ENCODE peak calls at places on chromosomes 12 and 14, in seven cellular contexts. X, G, Q, N, R, U and W are unnamed samples. For H3K4me1 and H3K9me3, the result is how much of the 10 kb centered on the place peaks cover.

GRCh38 chr12:91178139-91178561 is 4.5 kb downstream of the DCN start:
- DNase-seq in X (peak), G (no peak), Q (no peak), N (no peak), R (no peak), U (no peak), W (no peak)

GRCh38 chr12:9759680-9760592 is 765 bp downstream of the CD69 start:
- DNase-seq in X (no peak), G (no peak), Q (no peak), N (no peak), R (no peak), U (no peak), W (no peak)

GRCh38 chr14:85471156-85471555 is 58.8 kb upstream of the FLRT2 start:
- DNase-seq in X (no peak), G (no peak), Q (no peak), N (no peak), R (no peak), U (no peak), W (no peak)

GRCh38 chr12:7602287-7602686 is 63.4 kb downstream of the APOBEC1 start:
- DNase-seq in X (no peak), G (peak), Q (no peak), N (no peak), R (no peak), U (no peak), W (no peak)

GRCh38 chr12:2113501-2113912 is 60.7 kb downstream of the CACNA1C start:
- DNase-seq in X (no peak), G (no peak), Q (peak), N (no peak), R (no peak), U (peak), W (no peak)

GRCh38 chr14:99273724-99274345 is 1.8 kb upstream of the BCL11B start:
- DNase-seq in X (no peak), G (no peak), Q (no peak), N (no peak), R (no peak), U (no peak), W (peak)

GRCh38 chr12:19957578-19957977 is 410.8 kb upstream of the PDE3A start:
- DNase-seq in X (no peak), G (no peak), Q (no peak), N (no peak), R (no peak), U (no peak), W (no peak)

GRCh38 chr12:25189656-25190055 is 5.3 kb downstream of the DNAI7 start:
- DNase-seq in X (no peak), G (no peak), Q (no peak), N (no peak), R (no peak), U (no peak), W (peak)

GRCh38 chr14:100587248-100587762 is at the start of gene BEGAIN:
- DNase-seq in X (peak), G (no peak), Q (no peak), N (no peak), R (no peak), U (no peak), W (no peak)

GRCh38 chr14:96409701-96410100 is 17.8 kb downstream of the AK7 start:
- DNase-seq in X (no peak), G (peak), Q (peak), N (no peak), R (no peak), U (no peak), W (no peak)

GRCh38 chr14:93010543-93011541 is 87.9 kb downstream of the CHGA start:
- DNase-seq in X (no peak), G (no peak), Q (peak), N (no peak), R (no peak), U (no peak), W (no peak)

GRCh38 chr12:1927051-1927680 is 8.7 kb upstream of the CACNA2D4 start:
- DNase-seq in X (no peak), G (no peak), Q (no peak), N (peak), R (no peak), U (no peak), W (no peak)

GRCh38 chr12:28500373-28501024 is 310.2 kb downstream of the CCDC91 start:
- DNase-seq in X (no peak), G (no peak), Q (no peak), N (no peak), R (no peak), U (no peak), W (no peak)

GRCh38 chr12:29771786-29772185 is 12.0 kb downstream of the TMTC1 start:
- DNase-seq in X (no peak), G (no peak), Q (no peak), N (no peak), R (no peak), U (no peak), W (no peak)

GRCh38 chr12:72272731-72273498 is 745 bp downstream of the TRHDE start:
- DNase-seq in X (peak), G (no peak), Q (peak), N (no peak), R (no peak), U (peak), W (no peak)

GRCh38 chr12:91344408-91344807 is 161.8 kb upstream of the DCN start:
- DNase-seq in X (no peak), G (no peak), Q (no peak), N (no peak), R (no peak), U (no peak), W (no peak)

GRCh38 chr14:94322648-94323570 is at the start of gene SERPINA6:
- DNase-seq in X (no peak), G (no peak), Q (peak), N (no peak), R (no peak), U (no peak), W (no peak)

GRCh38 chr12:51678086-51678724 is 87.2 kb downstream of the SCN8A start:
- DNase-seq in X (peak), G (peak), Q (peak), N (no peak), R (no peak), U (no peak), W (peak)

GRCh38 chr14:55782166-55782565 is 202.2 kb downstream of the KTN1 start:
- DNase-seq in X (no peak), G (no peak), Q (no peak), N (no peak), R (no peak), U (no peak), W (no peak)

GRCh38 chr14:55777867-55778266 is 197.9 kb downstream of the KTN1 start:
- DNase-seq in X (no peak), G (no peak), Q (no peak), N (no peak), R (no peak), U (no peak), W (no peak)

GRCh38 chr14:55780156-55780946 is 200.3 kb downstream of the KTN1 start:
- DNase-seq in X (peak), G (no peak), Q (peak), N (no peak), R (no peak), U (no peak), W (peak)

GRCh38 chr14:55781046-55781445 is 201.0 kb downstream of the KTN1 start:
- DNase-seq in X (no peak), G (no peak), Q (no peak), N (no peak), R (no peak), U (no peak), W (no peak)
- H3K4me3 ChIP-seq in X (no peak), G (no peak), Q (no peak), N (no peak), R (no peak), U (no peak), W (no peak)

DNA sequence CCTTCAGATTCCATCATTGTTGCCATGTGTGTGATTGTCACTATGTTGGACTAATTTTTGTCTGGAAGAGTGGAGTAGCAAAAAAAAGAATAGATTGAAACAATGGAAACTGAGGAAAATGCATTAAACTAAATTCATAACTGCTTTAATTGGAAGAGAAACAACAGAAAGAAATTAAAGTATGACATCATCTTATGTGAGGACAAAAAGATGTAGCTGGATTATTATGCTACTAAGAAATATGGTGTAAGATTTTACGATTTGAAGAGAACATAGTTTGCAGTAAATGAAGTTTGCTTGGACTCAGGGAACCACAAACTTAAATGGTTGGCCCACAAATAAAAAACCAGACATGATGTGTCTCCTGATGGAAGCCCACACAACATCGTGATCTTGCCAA is 76.8 kb downstream of the PRKCH start:
- DNase-seq in X (no peak), G (no peak), Q (no peak), N (no peak), R (no peak), U (no peak), W (no peak)
- H3K4me1 ChIP-seq in X (under half), G (under half), Q (under half), N (half or more), R (under half), U (under half), W (under half)

DNA sequence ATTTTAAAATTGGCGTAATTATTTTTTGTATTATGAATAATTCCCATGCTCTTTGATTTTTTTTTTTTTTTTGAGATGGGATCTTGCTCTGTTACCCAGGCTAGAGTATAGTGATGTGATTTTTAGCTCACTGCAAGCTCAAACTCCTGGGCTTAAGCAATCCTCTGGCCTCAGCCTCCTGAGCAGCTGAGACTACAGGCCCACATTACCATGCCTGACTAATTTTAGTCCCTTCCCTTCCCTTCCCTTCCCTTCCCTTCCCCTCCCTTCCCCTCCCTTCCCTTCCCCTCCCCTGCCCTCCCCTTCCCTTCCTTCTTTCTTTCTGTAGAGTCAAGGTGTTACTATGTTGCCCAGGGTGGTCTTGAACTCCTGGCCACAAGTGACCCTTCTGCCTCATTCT is 9.4 kb upstream of the KIF26A start:
- DNase-seq in X (no peak), G (no peak), Q (no peak), N (no peak), R (no peak), U (no peak), W (no peak)
- H3K9me3 ChIP-seq in X (under half), G (under half), Q (under half), N (under half), R (under half), U (under half), W (under half)

GRCh38 chr12:113062502-113063395 is 6.2 kb downstream of the DTX1 start:
- DNase-seq in X (no peak), G (no peak), Q (no peak), N (no peak), R (no peak), U (no peak), W (no peak)
- H3K4me3 ChIP-seq in X (no peak), G (no peak), Q (no peak), N (no peak), R (no peak), U (no peak), W (no peak)

GRCh38 chr12:79547044-79547734 is 143.6 kb downstream of the PAWR start:
- DNase-seq in X (peak), G (peak), Q (peak), N (no peak), R (no peak), U (no peak), W (peak)

GRCh38 chr12:79548525-79548924 is 142.2 kb downstream of the PAWR start:
- DNase-seq in X (no peak), G (no peak), Q (no peak), N (no peak), R (no peak), U (no peak), W (no peak)

GRCh38 chr12:79546461-79547043 is 144.2 kb downstream of the PAWR start:
- DNase-seq in X (no peak), G (no peak), Q (no peak), N (no peak), R (no peak), U (no peak), W (no peak)

GRCh38 chr12:79549531-79550271 is 141.1 kb downstream of the PAWR start:
- DNase-seq in X (peak), G (no peak), Q (no peak), N (no peak), R (no peak), U (no peak), W (no peak)

DNA sequence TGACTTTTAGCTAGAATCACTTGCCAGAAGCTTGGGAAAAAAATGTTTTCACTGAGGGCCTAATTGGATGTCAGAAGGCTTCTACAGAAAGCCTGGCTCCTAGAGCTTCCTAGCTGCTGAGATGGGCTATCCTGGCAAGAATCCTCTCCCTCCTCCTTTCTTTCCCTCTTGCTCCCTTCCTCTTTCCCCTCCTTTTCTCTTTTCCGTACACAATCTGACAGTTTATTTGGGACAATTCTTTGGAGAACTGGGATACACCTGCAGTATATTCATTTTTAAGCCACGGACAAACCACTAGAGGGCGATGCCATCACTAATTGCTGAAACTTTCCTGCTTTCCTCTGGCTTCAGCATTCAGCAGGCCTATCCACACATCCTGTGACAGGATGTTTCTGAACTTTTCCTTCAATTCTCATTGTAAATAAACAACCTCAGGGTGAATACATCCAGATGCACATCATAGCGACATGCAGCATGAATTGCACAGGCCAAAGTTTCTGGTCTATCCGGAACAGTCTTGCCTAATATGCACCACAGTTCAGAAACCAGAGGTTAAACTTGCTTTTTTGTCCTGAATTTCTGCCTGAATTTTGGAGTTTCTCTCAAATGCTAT is 142.9 kb downstream of the PAWR start:
- DNase-seq in X (peak), G (peak), Q (peak), N (no peak), R (no peak), U (no peak), W (peak)
- H3K4me1 ChIP-seq in X (under half), G (under half), Q (under half), N (under half), R (under half), U (under half), W (under half)

DNA sequence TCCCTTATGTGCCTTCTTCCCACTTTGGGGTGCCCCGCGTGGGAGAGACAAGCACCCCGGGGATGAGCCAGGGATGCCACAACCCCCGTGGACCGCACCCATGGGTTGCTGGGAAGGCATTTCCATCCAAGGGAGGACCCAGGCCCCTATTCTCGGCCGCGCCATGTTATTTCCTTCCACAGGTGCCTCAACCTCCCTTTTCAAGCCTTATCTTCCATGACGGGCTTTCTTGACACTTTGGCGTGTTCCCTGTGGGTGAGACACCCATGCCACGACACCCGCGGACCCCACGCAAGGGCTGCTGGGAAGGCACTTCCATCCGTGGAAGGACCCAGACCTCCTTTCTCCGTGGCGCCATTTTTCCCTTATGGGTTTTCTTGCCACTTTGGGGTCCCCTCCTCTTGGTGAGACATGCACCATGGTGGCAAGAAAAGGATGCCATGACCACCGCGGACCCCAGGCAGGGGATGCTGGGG is 269.2 kb downstream of the ALG10 start:
- DNase-seq in X (no peak), G (no peak), Q (no peak), N (no peak), R (no peak), U (no peak), W (no peak)
- H3K9me3 ChIP-seq in X (under half), G (under half), Q (under half), N (under half), R (under half), U (under half), W (under half)

DNA sequence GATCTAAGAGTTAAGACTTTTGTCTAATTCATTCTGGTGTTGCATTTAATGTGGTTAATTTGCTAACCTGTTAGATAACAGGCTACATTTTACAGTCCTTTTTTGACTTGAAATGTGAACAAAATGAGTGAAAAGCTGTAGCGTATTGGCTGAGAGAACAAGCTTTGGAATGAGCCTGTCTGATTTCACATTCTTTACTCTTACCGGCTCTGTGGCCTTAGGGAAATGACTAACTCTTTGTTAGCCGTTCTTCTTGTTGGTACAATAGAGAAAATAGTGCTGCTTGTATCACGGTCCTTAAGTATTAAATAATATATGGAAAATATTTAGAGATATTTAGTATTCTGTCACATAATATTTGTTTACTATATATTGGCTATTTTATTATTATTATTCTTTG is 1.9 kb downstream of the MNAT1 start:
- DNase-seq in X (peak), G (no peak), Q (no peak), N (no peak), R (no peak), U (no peak), W (no peak)
- H3K4me3 ChIP-seq in X (peak), G (no peak), Q (no peak), N (no peak), R (no peak), U (no peak), W (peak)